ENCODE peak calls at places on chromosomes 4 and X, in four cellular contexts. T, B, L and M are unnamed samples. For H3K9me3 and H3K36me3, the result is how much of the 10 kb centered on the place peaks cover.

GRCh38 chr4:101790521-101791188 is at the start of gene BANK1:
- DNase-seq in T (peak), B (no peak), L (peak), M (peak)

GRCh38 chr4:101009471-101009870 is 337.9 kb downstream of the PPP3CA start:
- DNase-seq in T (no peak), B (no peak), L (no peak), M (no peak)

GRCh38 chr4:183987987-183988392 is 82.9 kb downstream of the STOX2 start:
- DNase-seq in T (no peak), B (peak), L (peak), M (peak)

GRCh38 chr4:15031993-15032660 is 29.8 kb downstream of the CPEB2 start:
- DNase-seq in T (no peak), B (peak), L (no peak), M (no peak)

GRCh38 chrX:17032351-17032750 is 85.9 kb downstream of the REPS2 start:
- DNase-seq in T (no peak), B (peak), L (no peak), M (no peak)

GRCh38 chr4:16765549-16765948 is 132.9 kb downstream of the LDB2 start:
- DNase-seq in T (no peak), B (no peak), L (no peak), M (no peak)

GRCh38 chr4:123659759-123660158 is 263.2 kb downstream of the SPRY1 start:
- DNase-seq in T (no peak), B (no peak), L (peak), M (no peak)

GRCh38 chr4:169377367-169377766 is 106.6 kb upstream of the SH3RF1 start:
- DNase-seq in T (no peak), B (no peak), L (no peak), M (no peak)

GRCh38 chrX:23637187-23637586 is 30.1 kb upstream of the PRDX4 start:
- DNase-seq in T (no peak), B (no peak), L (no peak), M (no peak)

GRCh38 chrX:9729161-9729885 is 36.3 kb downstream of the GPR143 start:
- DNase-seq in T (no peak), B (peak), L (no peak), M (no peak)

GRCh38 chrX:9728271-9728670 is 37.4 kb downstream of the GPR143 start:
- DNase-seq in T (no peak), B (no peak), L (no peak), M (no peak)

GRCh38 chrX:9730078-9730477 is 35.6 kb downstream of the GPR143 start:
- DNase-seq in T (no peak), B (no peak), L (no peak), M (no peak)

DNA sequence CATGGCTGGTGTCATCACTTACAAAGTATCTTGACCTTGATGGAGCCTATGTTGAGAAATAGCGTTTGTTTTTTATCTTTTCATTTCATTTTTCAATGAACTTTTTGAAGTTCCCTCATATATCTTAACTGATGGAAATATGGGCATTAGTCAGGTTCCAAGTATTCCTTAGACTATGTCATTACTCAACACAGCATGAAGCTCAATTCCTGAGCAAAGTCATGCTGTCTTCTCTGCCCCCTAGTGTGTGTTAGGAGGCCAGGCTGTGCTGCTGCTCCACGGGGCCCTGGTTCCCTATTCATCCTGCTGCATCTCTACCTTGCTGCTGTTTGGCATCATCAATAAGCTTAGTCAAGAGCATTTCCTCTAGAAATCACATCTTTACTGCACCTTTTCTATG is 40.9 kb downstream of the GPR143 start:
- DNase-seq in T (no peak), B (peak), L (no peak), M (no peak)
- H3K9me3 ChIP-seq in T (under half), B (under half), L (under half), M (under half)

GRCh38 chrX:72572248-72573157 is at the start of gene HDAC8:
- DNase-seq in T (peak), B (peak), L (peak), M (peak)

GRCh38 chrX:72569786-72570185 is 2.9 kb downstream of the HDAC8 start:
- DNase-seq in T (no peak), B (no peak), L (no peak), M (no peak)

GRCh38 chrX:72576161-72576896 is 3.7 kb upstream of the HDAC8 start:
- DNase-seq in T (no peak), B (peak), L (no peak), M (no peak)

GRCh38 chrX:72568406-72569092 is 4.1 kb downstream of the HDAC8 start:
- DNase-seq in T (no peak), B (no peak), L (no peak), M (no peak)

DNA sequence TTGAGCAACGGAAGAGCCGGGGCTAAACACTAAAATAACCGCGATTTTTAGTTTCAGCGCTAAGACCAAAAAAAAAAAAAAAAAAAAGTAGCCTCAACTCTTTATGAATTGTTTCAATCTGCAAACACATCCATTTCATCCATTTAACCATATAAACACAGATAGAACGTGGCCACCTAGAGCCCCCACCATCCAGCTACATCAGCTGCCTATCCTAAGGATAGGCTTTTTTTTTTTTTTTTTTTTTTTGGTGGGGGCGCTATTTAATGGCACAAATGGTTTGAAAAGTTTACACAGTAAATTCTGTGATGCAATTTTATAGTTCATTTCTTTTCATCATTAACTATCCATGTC is 492 bp upstream of the HDAC8 start:
- DNase-seq in T (no peak), B (no peak), L (no peak), M (no peak)
- H3K4me3 ChIP-seq in T (peak), B (peak), L (peak), M (peak)

DNA sequence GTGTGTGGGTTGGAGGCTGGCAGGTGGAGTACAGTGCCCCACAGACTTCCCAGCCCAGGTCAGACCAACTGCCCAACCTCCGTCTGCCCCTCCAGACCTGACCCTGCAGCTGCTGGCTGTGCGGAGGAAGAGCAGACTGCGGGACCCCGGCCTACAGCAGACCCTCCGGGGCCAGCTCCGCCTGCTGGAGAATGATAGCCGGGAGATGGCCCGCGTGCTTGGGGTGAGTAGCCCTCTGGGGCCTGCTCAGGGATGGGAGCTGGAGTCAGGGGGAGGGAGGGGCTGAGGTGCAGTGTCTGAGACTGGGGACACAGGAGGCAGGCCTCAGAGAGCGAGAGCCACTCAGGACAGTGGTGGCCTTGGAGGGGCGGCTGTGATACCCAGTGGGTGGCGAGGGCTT is 13.5 kb downstream of the SH3TC1 start:
- DNase-seq in T (no peak), B (no peak), L (no peak), M (no peak)
- H3K36me3 ChIP-seq in T (under half), B (under half), L (under half), M (under half)

DNA sequence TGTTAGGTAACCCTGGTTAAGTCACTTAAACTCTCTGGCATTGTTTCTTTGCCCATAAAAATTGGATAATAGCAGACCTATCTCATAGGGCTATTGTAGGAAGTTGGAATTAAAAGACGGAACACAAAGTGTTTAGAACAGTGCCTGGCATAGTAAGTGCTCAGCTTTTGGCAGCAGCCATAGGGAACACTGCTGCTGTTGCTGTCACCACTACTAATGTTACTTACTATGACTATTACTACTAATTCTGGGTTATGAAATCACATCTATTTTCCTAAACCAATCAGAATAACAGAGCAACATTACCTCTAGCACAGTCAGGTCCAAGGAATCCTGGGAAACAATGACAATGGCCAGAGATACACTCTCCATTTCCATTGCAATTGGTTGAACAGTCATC is 300.0 kb downstream of the SH2D1A start:
- DNase-seq in T (no peak), B (no peak), L (no peak), M (no peak)
- H3K9me3 ChIP-seq in T (under half), B (under half), L (under half), M (under half)

GRCh38 chr4:137531121-137531520 is 1.2 kb downstream of the PCDH18 start:
- DNase-seq in T (no peak), B (peak), L (peak), M (peak)

GRCh38 chr4:137532869-137533236 is 559 bp upstream of the PCDH18 start:
- DNase-seq in T (no peak), B (peak), L (no peak), M (no peak)

GRCh38 chr4:137533855-137534254 is 1.6 kb upstream of the PCDH18 start:
- DNase-seq in T (no peak), B (peak), L (no peak), M (no peak)

GRCh38 chr4:137530176-137530575 is 2.1 kb downstream of the PCDH18 start:
- DNase-seq in T (no peak), B (peak), L (no peak), M (no peak)

GRCh38 chr4:137531951-137532868 is at the start of gene PCDH18:
- DNase-seq in T (peak), B (peak), L (peak), M (peak)
- H3K4me3 ChIP-seq in T (peak), B (peak), L (peak), M (peak)

GRCh38 chr4:1375761-1376322 is 28.8 kb downstream of the UVSSA start:
- DNase-seq in T (no peak), B (no peak), L (no peak), M (peak)
- H3K36me3 ChIP-seq in T (under half), B (under half), L (under half), M (under half)

DNA sequence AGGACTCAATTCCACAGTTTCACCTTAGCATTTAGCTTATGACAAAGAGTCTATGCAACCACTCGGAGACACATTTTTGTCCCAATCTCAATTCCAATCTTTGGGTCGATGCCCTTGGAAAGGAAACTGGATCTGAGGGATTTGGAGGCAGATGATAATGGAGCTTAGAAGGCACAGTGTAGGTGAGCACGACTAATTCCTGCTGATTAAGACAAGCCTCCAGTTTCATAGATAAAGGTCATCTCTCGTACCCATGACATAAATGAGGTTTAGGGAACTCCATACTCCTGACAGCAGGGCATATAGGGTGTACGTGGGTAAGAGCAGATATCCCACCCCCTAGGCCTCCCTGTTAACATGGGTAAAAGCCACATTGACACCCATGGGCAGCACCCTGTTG is 24.4 kb upstream of the ZNF718 start:
- DNase-seq in T (no peak), B (no peak), L (no peak), M (no peak)
- H3K9me3 ChIP-seq in T (half or more), B (half or more), L (under half), M (under half)

GRCh38 chrX:110087485-110088356 is 84.8 kb downstream of the TMEM164 start:
- DNase-seq in T (no peak), B (peak), L (no peak), M (no peak)
- H3K4me3 ChIP-seq in T (no peak), B (no peak), L (no peak), M (no peak)

GRCh38 chr4:6115746-6116586 is 84.4 kb downstream of the JAKMIP1 start:
- DNase-seq in T (no peak), B (no peak), L (no peak), M (no peak)
- H3K36me3 ChIP-seq in T (under half), B (under half), L (under half), M (under half)

DNA sequence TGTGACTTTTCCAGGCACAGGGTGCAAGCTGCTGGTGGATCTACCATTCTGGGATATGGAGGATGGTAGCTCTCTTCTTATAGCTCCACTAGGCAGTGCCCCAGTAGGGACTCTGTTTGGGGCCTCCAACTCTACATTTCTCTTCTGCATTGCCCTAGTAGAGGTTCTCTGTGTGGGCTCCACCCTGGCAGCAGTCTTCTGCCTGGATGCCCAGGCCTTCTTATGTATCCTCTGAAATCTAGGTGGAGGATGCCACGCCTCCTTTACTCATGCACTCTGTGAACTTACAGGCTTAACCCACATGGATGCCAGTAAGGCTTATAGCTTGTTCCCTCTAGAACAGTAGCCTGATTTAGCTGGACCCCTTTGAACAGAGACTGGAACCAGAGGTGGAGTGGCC is 20.9 kb upstream of the EREG start:
- DNase-seq in T (no peak), B (no peak), L (no peak), M (no peak)
- H3K9me3 ChIP-seq in T (under half), B (under half), L (under half), M (under half)